ENCODE peak calls at places on chromosomes 7 and 10, in nine cellular contexts. W is epithelial cell of esophagus, K is heart right ventricle, U is astrocyte, S is heart left ventricle, O is AG10803, A is AG04450, L is mucosa of descending colon, E is RWPE1. D is an unnamed sample.

GRCh38 chr10:7767209-7767608 is 20.6 kb downstream of the KIN start:
- DNase-seq in O (no peak), U (peak), L (no peak), K (no peak), A (peak), W (peak), E (peak), S (no peak), D (no peak)

GRCh38 chr10:108597031-108597430 is 1326.3 kb downstream of the XPNPEP1 start:
- DNase-seq in K (no peak), O (peak), W (no peak), U (peak), A (no peak), E (no peak), S (no peak), L (no peak), D (no peak)

GRCh38 chr7:151107882-151108281 is 21.6 kb downstream of the AGAP3 start:
- DNase-seq in U (no peak), K (no peak), S (no peak), E (no peak), A (no peak), L (no peak), W (no peak), O (no peak), D (no peak)

GRCh38 chr10:113463777-113464176 is 89.1 kb upstream of the HABP2 start:
- DNase-seq in S (no peak), A (no peak), E (no peak), W (no peak), L (no peak), U (peak), K (no peak), O (peak), D (no peak)

GRCh38 chr7:129110575-129111376 is 33.7 kb upstream of the TSPAN33 start:
- DNase-seq in W (peak), U (no peak), K (no peak), O (no peak), L (no peak), S (no peak), A (no peak), E (no peak), D (no peak)

GRCh38 chr10:70546585-70546984 is 56.0 kb downstream of the PRF1 start:
- DNase-seq in A (no peak), O (no peak), E (no peak), U (no peak), K (no peak), S (no peak), W (no peak), L (no peak), D (no peak)

GRCh38 chr10:48625013-48625412 is 20.1 kb upstream of the ARHGAP22 start:
- DNase-seq in S (no peak), O (peak), A (no peak), E (no peak), K (no peak), W (peak), U (no peak), L (no peak), D (no peak)

GRCh38 chr10:118808601-118809371 is 54.0 kb upstream of the CACUL1 start:
- DNase-seq in E (no peak), L (no peak), S (no peak), W (no peak), U (no peak), O (no peak), A (no peak), K (no peak), D (no peak)

GRCh38 chr10:25786181-25786580 is 147.8 kb upstream of the MYO3A start:
- DNase-seq in O (no peak), K (no peak), A (no peak), W (no peak), S (no peak), L (no peak), E (no peak), U (peak), D (no peak)

GRCh38 chr10:47165711-47166404 is 134.1 kb upstream of the GDF10 start:
- DNase-seq in K (peak), W (peak), L (peak), U (peak), A (peak), S (peak), E (no peak), O (peak), D (no peak)

GRCh38 chr10:124267231-124267885 is 151.4 kb downstream of the OAT start:
- DNase-seq in L (no peak), A (no peak), O (peak), K (peak), E (no peak), U (peak), S (no peak), W (no peak), D (no peak)

GRCh38 chr10:120221873-120222485 is 235.0 kb upstream of the PLPP4 start:
- DNase-seq in A (no peak), E (peak), W (peak), L (no peak), U (peak), S (no peak), K (no peak), O (peak), D (peak)

GRCh38 chr7:66747385-66748126 is 7.0 kb downstream of the RABGEF1 start:
- DNase-seq in K (no peak), W (no peak), A (no peak), O (peak), E (no peak), L (no peak), U (peak), S (no peak), D (no peak)

GRCh38 chr7:44227911-44228310 is 27.1 kb downstream of the YKT6 start:
- DNase-seq in O (no peak), W (no peak), E (no peak), K (peak), S (no peak), A (no peak), L (no peak), U (no peak), D (no peak)

GRCh38 chr7:129657363-129657762 is 45.8 kb downstream of the NRF1 start:
- DNase-seq in K (no peak), W (peak), E (peak), O (no peak), U (no peak), S (no peak), A (no peak), L (no peak), D (no peak)

GRCh38 chr7:27693794-27694193 is 31.1 kb upstream of the HIBADH start:
- DNase-seq in S (no peak), O (peak), A (no peak), E (no peak), W (no peak), U (no peak), L (no peak), K (no peak), D (no peak)

GRCh38 chr10:75922435-75922834 is 491.0 kb downstream of the LRMDA start:
- DNase-seq in W (peak), U (no peak), O (peak), S (no peak), K (no peak), E (no peak), L (no peak), A (no peak), D (no peak)

GRCh38 chr7:138097064-138097741 is 20.9 kb downstream of the AKR1D1 start:
- DNase-seq in U (peak), W (peak), L (no peak), O (peak), A (no peak), E (no peak), S (no peak), K (no peak), D (peak)

GRCh38 chr7:7109934-7110333 is 72.4 kb upstream of the C1GALT1 start:
- DNase-seq in O (no peak), S (no peak), L (no peak), U (no peak), K (no peak), E (no peak), A (no peak), W (no peak), D (no peak)

GRCh38 chr10:24463683-24464426 is 254.9 kb downstream of the KIAA1217 start:
- DNase-seq in A (peak), U (peak), E (peak), K (no peak), S (no peak), O (peak), L (no peak), W (peak), D (no peak)

GRCh38 chr7:111339006-111339405 is 223.3 kb downstream of the IMMP2L start:
- DNase-seq in A (no peak), K (no peak), E (no peak), O (no peak), L (no peak), U (no peak), S (no peak), W (no peak), D (no peak)

GRCh38 chr7:98211221-98211675 is at the start of gene BHLHA15:
- DNase-seq in L (peak), K (no peak), A (no peak), U (no peak), O (no peak), W (no peak), E (peak), S (no peak), D (peak)

GRCh38 chr7:10939237-10939910 is 34.3 kb upstream of the PHF14 start:
- DNase-seq in W (no peak), U (no peak), E (peak), L (no peak), S (no peak), K (no peak), O (no peak), A (no peak), D (no peak)

GRCh38 chr7:128841961-128842673 is 11.9 kb downstream of the FLNC start:
- DNase-seq in W (peak), L (peak), O (peak), E (no peak), U (peak), K (peak), S (no peak), A (no peak), D (peak)

GRCh38 chr10:102596506-102596971 is 47.7 kb upstream of the TRIM8 start:
- DNase-seq in S (peak), K (no peak), W (peak), O (peak), U (peak), E (peak), L (peak), A (no peak), D (peak)

GRCh38 chr10:102593804-102594079 is 50.5 kb upstream of the TRIM8 start:
- DNase-seq in K (no peak), W (no peak), S (no peak), O (no peak), A (no peak), U (no peak), E (no peak), L (no peak), D (no peak)

GRCh38 chr10:102595914-102596313 is 48.4 kb upstream of the TRIM8 start:
- DNase-seq in O (no peak), W (no peak), U (no peak), L (no peak), S (no peak), K (no peak), E (no peak), A (no peak), D (no peak)

GRCh38 chr10:102597131-102597891 is 47.0 kb upstream of the TRIM8 start:
- DNase-seq in E (no peak), W (no peak), K (peak), L (no peak), O (no peak), U (no peak), A (no peak), S (peak), D (no peak)

GRCh38 chr10:102595293-102595692 is 49.0 kb upstream of the TRIM8 start:
- DNase-seq in O (no peak), S (no peak), W (no peak), A (no peak), L (no peak), U (no peak), E (no peak), K (no peak), D (no peak)
- TF ChIP-seq CTCF in O (peak), S (no peak), W (no peak), A (no peak), L (no peak), U (no peak), E (no peak), K (no peak), D (no peak)

DNA sequence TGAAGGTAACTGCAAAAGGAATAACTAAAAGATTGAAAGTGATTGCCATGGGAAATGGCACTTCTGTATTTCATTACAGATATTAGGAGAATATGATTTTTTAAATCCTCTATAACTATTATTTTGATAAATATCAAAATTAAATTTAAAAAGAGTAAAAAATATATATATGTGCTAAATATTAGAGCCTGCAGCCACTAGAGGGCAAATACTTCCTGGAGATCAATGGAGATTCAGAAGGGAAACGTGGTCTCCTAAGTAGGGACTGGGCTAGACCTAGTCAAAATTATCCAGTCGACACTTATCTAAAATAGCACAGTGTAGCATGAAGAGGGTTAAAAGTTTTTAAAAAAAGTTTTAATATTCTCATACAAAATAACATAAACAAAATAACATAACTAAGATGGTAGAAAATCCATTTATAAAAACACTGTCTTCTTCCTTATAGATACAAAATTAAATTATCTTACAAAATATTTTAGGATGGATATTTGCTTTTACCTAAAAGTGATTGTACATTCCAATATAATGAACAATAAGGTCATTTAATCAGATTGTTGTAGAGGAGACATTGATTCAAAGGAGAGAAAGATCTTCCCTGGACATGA is 434.3 kb downstream of the MDFIC start:
- DNase-seq in E (no peak), L (no peak), U (peak), O (no peak), K (no peak), W (peak), A (no peak), S (no peak), D (no peak)
- TF ChIP-seq CTCF in E (peak), L (no peak), U (peak), O (peak), K (peak), W (peak), A (peak), S (peak), D (peak)

DNA sequence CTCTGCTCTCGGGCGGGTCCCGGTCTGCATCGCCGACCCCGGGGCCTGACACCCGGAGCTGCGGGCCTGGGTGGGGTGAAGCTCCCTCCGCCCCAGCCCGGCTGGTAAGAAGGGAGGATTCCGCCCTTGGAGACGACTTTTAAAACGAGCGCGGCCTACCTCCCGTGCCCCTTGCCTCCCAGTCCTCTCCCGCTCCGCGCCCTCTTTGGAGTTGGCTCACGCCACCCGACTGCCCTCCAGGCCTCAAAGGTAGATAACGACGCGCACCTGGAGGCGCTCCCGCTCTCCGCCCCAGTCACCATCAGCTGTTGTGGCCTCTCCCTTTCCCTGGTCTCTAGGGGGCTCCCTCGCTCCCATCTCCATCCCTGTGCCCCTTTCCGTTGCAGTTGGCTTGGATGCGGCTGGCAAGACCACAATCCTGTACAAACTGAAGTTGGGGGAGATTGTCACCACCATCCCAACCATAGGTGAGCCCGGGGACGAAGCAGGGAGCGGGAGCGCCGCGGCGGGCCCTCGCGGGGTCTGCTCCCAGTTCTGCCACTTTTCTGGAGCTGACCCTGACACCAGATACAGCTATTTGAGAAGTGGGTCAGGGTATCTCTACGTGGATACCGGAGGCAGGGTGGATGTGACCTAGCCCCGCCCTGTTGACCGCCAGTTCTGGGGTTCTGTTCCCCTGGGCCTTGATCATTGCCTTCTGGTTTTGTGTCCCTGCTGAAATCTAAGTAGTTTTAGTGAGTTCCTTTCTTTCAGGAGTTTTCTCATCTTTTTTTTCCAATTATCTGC is 679 bp downstream of the ARF5 start:
- DNase-seq in U (peak), S (peak), K (peak), O (peak), W (peak), E (peak), A (peak), L (peak), D (peak)
- TF ChIP-seq CTCF in U (peak), S (peak), K (peak), O (peak), W (peak), E (peak), A (peak), L (no peak), D (peak)

GRCh38 chr10:63003816-63004453 is 129.2 kb upstream of the NRBF2 start:
- DNase-seq in L (no peak), W (peak), K (no peak), A (no peak), O (no peak), E (peak), S (no peak), U (no peak), D (no peak)
- TF ChIP-seq CTCF in L (no peak), W (peak), K (peak), A (peak), O (peak), E (peak), S (peak), U (peak), D (no peak)

GRCh38 chr7:102914585-102914984 is 1.8 kb downstream of the LRRC17 start:
- DNase-seq in W (no peak), K (peak), A (peak), O (no peak), U (peak), E (no peak), L (no peak), S (peak), D (peak)

GRCh38 chr7:102916881-102917280 is 4.1 kb downstream of the LRRC17 start:
- DNase-seq in K (no peak), S (no peak), O (peak), L (no peak), E (no peak), W (no peak), A (no peak), U (peak), D (no peak)

GRCh38 chr7:102916426-102916825 is 3.6 kb downstream of the LRRC17 start:
- DNase-seq in U (peak), O (peak), W (peak), S (no peak), A (peak), K (no peak), E (peak), L (no peak), D (no peak)

GRCh38 chr7:102918865-102919264 is 6.1 kb downstream of the LRRC17 start:
- DNase-seq in S (no peak), U (no peak), L (no peak), O (no peak), A (no peak), E (no peak), K (no peak), W (no peak), D (no peak)

GRCh38 chr7:102917436-102918353 is 4.9 kb downstream of the LRRC17 start:
- DNase-seq in U (no peak), K (no peak), O (no peak), L (no peak), A (no peak), E (no peak), S (no peak), W (no peak), D (no peak)
- TF ChIP-seq CTCF in U (no peak), K (no peak), O (no peak), L (no peak), A (no peak), E (no peak), S (no peak), W (no peak), D (no peak)